ENCODE peak calls at places on chromosomes 7 and 10, in five cellular contexts. B is PC-3; Q is CD8-positive, alpha-beta T cell; F is lower leg skin; I is glutamatergic neuron. H is an unnamed sample.

GRCh38 chr10:112361951-112362770 is 11.8 kb upstream of the ACSL5 start:
- DNase-seq in B (peak; percentile 26), Q (no peak), F (peak; percentile 69), I (no peak), H (no peak)

GRCh38 chr7:277228-277627 is 12.7 kb upstream of the FOXL3 start:
- DNase-seq in B (peak; percentile 65), Q (no peak), F (no peak), I (no peak), H (no peak)

GRCh38 chr7:35596061-35596460 is 98.9 kb downstream of the HERPUD2 start:
- DNase-seq in B (peak; percentile 13), Q (no peak), F (no peak), I (no peak), H (no peak)

GRCh38 chr7:34991938-34992840 is 45.1 kb downstream of the DPY19L1 start:
- DNase-seq in B (peak; percentile 75), Q (no peak), F (no peak), I (no peak), H (no peak)

GRCh38 chr10:110562348-110562747 is 5.1 kb upstream of the SMC3 start:
- DNase-seq in B (no peak), Q (no peak), F (no peak), I (no peak), H (no peak)

GRCh38 chr7:42880392-42880791 is 31.5 kb downstream of the C7orf25 start:
- DNase-seq in B (no peak), Q (no peak), F (no peak), I (no peak), H (no peak)

GRCh38 chr7:16817536-16817935 is 12.7 kb upstream of the AGR2 start:
- DNase-seq in B (peak; percentile 83), Q (no peak), F (no peak), I (no peak), H (no peak)

GRCh38 chr7:137684776-137685175 is 162.0 kb downstream of the DGKI start:
- DNase-seq in B (no peak), Q (no peak), F (no peak), I (no peak), H (no peak)

GRCh38 chr7:138299046-138299445 is 161.0 kb upstream of the TRIM24 start:
- DNase-seq in B (no peak), Q (no peak), F (no peak), I (no peak), H (no peak)

GRCh38 chr10:69639291-69640195 is 9.5 kb downstream of the FAM241B start:
- DNase-seq in B (peak; percentile 87), Q (peak; percentile 81), F (peak; percentile 47), I (peak; percentile 72), H (no peak)

GRCh38 chr7:99392659-99393362 is 15.6 kb downstream of the PDAP1 start:
- DNase-seq in B (no peak), Q (peak; percentile 89), F (peak; percentile 80), I (peak; percentile 80), H (peak; percentile 79)

GRCh38 chr10:84076540-84077195 is 62.6 kb upstream of the GHITM start:
- DNase-seq in B (no peak), Q (no peak), F (no peak), I (no peak), H (no peak)

GRCh38 chr7:134966691-134967090 is 19.6 kb upstream of the AGBL3 start:
- DNase-seq in B (peak; percentile 34), Q (no peak), F (no peak), I (no peak), H (no peak)

GRCh38 chr10:68879628-68880027 is 21.5 kb upstream of the DDX50 start:
- DNase-seq in B (no peak), Q (no peak), F (no peak), I (no peak), H (no peak)

GRCh38 chr7:78388982-78389381 is 590.4 kb downstream of the PHTF2 start:
- DNase-seq in B (no peak), Q (no peak), F (no peak), I (no peak), H (no peak)

GRCh38 chr7:1669954-1670893 is at the start of gene ELFN1:
- DNase-seq in B (no peak), Q (no peak), F (no peak), I (peak; percentile 91), H (peak; percentile 19)

GRCh38 chr10:47092822-47093221 is 181.6 kb downstream of the PTPN20 start:
- DNase-seq in B (no peak), Q (no peak), F (no peak), I (no peak), H (no peak)

GRCh38 chr7:147492621-147493020 is 1097.9 kb upstream of the C7orf33 start:
- DNase-seq in B (peak; percentile 88), Q (no peak), F (no peak), I (no peak), H (no peak)

GRCh38 chr10:114313139-114313538 is 74.1 kb downstream of the VWA2 start:
- DNase-seq in B (no peak), Q (no peak), F (no peak), I (no peak), H (no peak)

GRCh38 chr10:61475449-61475873 is 22.3 kb upstream of the TMEM26 start:
- DNase-seq in B (peak; percentile 98), Q (no peak), F (no peak), I (no peak), H (no peak)

GRCh38 chr7:108372601-108373000 is 83.6 kb downstream of the NRCAM start:
- DNase-seq in B (no peak), Q (no peak), F (no peak), I (no peak), H (no peak)

GRCh38 chr7:108375668-108376067 is 80.6 kb downstream of the NRCAM start:
- DNase-seq in B (no peak), Q (no peak), F (no peak), I (no peak), H (no peak)

GRCh38 chr7:108374899-108375298 is 81.3 kb downstream of the NRCAM start:
- DNase-seq in B (no peak), Q (no peak), F (no peak), I (no peak), H (no peak)

GRCh38 chr7:108380527-108380926 is 75.7 kb downstream of the NRCAM start:
- DNase-seq in B (no peak), Q (no peak), F (no peak), I (no peak), H (no peak)

GRCh38 chr7:108376206-108376605 is 80.0 kb downstream of the NRCAM start:
- DNase-seq in B (no peak), Q (no peak), F (no peak), I (no peak), H (no peak)
- TF ChIP-seq CTCF in B (no peak), Q (no peak), F (no peak), I (no peak), H (no peak)

GRCh38 chr7:50781894-50782293 is 802 bp downstream of the GRB10 start:
- DNase-seq in B (no peak), Q (no peak), F (no peak), I (no peak), H (no peak)

GRCh38 chr7:50783801-50784507 is 1.3 kb upstream of the GRB10 start:
- DNase-seq in B (no peak), Q (no peak), F (no peak), I (no peak), H (no peak)

GRCh38 chr7:50783304-50783703 is 608 bp upstream of the GRB10 start:
- DNase-seq in B (no peak), Q (no peak), F (no peak), I (no peak), H (no peak)

GRCh38 chr7:50781371-50781770 is 1.3 kb downstream of the GRB10 start:
- DNase-seq in B (no peak), Q (no peak), F (no peak), I (no peak), H (no peak)

DNA sequence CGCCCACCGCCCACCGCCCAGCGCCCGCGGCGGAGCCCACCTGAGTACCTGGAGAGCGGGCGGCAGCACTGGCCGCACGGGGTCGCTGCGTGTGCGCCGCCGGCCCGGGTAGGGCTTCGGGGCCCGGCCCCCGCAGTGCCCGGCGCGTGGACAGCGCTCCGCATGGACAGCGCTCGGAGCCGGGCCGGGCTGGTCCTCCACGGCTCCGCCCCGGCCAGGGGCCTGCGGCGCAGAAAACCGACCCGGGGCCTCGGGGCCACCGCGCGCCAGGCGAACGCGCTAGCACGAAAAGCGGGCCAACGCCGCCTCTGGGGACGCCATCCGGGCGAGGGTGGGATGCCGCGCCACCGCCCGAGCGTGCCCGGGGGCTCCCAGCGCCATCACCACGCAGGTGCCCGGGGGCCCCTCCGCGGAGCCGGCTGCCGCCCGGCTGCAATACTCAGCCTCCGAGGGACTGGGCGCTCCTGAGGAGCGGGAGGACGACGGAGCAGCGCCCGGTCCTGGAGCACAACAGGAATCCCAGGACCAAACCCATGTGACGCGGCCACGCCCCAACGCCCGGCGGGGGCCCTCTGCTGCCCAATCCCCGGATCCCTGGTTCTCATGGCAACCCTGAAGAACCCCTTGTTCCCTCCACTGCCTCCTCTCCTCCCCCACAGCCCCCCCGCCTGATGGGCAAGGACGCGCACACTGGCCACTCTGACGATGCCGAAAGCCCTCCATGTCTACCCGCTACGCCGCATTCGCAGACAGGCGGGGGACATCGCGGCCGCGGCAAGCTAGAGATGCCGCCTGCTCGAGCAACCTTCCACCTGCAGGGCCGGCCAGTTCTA is at the start of gene GRB10:
- DNase-seq in B (peak; percentile 56), Q (no peak), F (no peak), I (peak; percentile 92), H (no peak)
- TF ChIP-seq CTCF in B (peak; percentile 26), Q (no peak), F (no peak), I (no peak), H (no peak)

GRCh38 chr10:17783751-17784150 is 25.4 kb upstream of the MRC1 start:
- DNase-seq in B (peak; percentile 9), Q (no peak), F (no peak), I (no peak), H (no peak)

GRCh38 chr10:17780727-17781126 is 28.4 kb upstream of the MRC1 start:
- DNase-seq in B (no peak), Q (no peak), F (no peak), I (no peak), H (no peak)

GRCh38 chr10:17779761-17780160 is 27.8 kb downstream of the TMEM236 start:
- DNase-seq in B (no peak), Q (no peak), F (no peak), I (no peak), H (no peak)

GRCh38 chr10:17782921-17783665 is 26.1 kb upstream of the MRC1 start:
- DNase-seq in B (peak; percentile 74), Q (no peak), F (no peak), I (no peak), H (no peak)

DNA sequence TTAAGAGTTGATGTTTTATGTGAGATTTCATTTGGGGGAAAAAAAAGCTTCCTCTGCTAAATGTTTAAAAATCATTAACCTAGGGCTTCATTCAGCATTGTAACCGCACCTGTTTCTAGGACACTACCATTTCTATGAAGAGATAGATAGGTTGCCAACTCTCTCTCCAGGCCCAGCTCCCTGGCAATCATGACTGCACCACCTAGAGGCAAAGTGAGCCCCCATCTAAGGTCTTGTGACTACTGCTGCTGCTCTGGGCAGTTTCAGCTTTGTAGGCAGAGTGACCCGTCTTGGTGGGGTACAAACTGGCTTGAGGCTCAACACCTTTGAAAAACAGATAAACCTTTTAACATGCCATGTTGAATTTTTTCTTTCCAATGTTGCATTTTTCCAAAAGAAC is 27.3 kb upstream of the MRC1 start:
- DNase-seq in B (no peak), Q (no peak), F (no peak), I (no peak), H (no peak)
- TF ChIP-seq CTCF in B (no peak), Q (no peak), F (no peak), I (no peak), H (no peak)

GRCh38 chr10:129864082-129864481 is 100.0 kb downstream of the EBF3 start:
- DNase-seq in B (no peak), Q (no peak), F (no peak), I (no peak), H (no peak)
- TF ChIP-seq CTCF in B (no peak), Q (no peak), F (no peak), I (no peak), H (no peak)

H was measured in activated B cell treated with CpG ODN at 0.5 μM for 24 hours.